ENCODE peak calls at places on chromosomes 2 and 18, in five cellular contexts. One of them, this sample, is unnamed.

GRCh38 chr18:47191956-47192355 is 15.8 kb upstream of the IER3IP1 start:
- DNase-seq in neuronal stem cell: no peak
- DNase-seq in mesenchymal stem cell: peak; percentile 44
- DNase-seq in H1: no peak
- DNase-seq in trophoblast cell: no peak
- DNase-seq in this sample: no peak

GRCh38 chr2:70906022-70906421 is 29.7 kb upstream of the ATP6V1B1 start:
- DNase-seq in mesenchymal stem cell: no peak
- DNase-seq in neuronal stem cell: no peak
- DNase-seq in trophoblast cell: no peak
- DNase-seq in H1: no peak
- DNase-seq in this sample: no peak

GRCh38 chr2:240449764-240450531 is 14.5 kb downstream of the GPC1 start:
- DNase-seq in trophoblast cell: peak; percentile 78
- DNase-seq in H1: no peak
- DNase-seq in mesenchymal stem cell: peak; percentile 39
- DNase-seq in neuronal stem cell: no peak
- DNase-seq in this sample: no peak

GRCh38 chr2:1544478-1545069 is 131.3 kb downstream of the TPO start:
- DNase-seq in H1: no peak
- DNase-seq in trophoblast cell: peak; percentile 63
- DNase-seq in mesenchymal stem cell: peak; percentile 27
- DNase-seq in neuronal stem cell: no peak
- DNase-seq in this sample: no peak

GRCh38 chr2:240333985-240334384 is 101.5 kb upstream of the GPC1 start:
- DNase-seq in trophoblast cell: no peak
- DNase-seq in mesenchymal stem cell: no peak
- DNase-seq in neuronal stem cell: no peak
- DNase-seq in H1: no peak
- DNase-seq in this sample: no peak

GRCh38 chr2:191318729-191319078 is 73.5 kb downstream of the MYO1B start:
- DNase-seq in trophoblast cell: peak; percentile 53
- DNase-seq in mesenchymal stem cell: peak; percentile 86
- DNase-seq in neuronal stem cell: peak; percentile 31
- DNase-seq in H1: no peak
- DNase-seq in this sample: peak; percentile 68

GRCh38 chr18:3164381-3164780 is 55.4 kb downstream of the MYOM1 start:
- DNase-seq in mesenchymal stem cell: no peak
- DNase-seq in trophoblast cell: no peak
- DNase-seq in H1: no peak
- DNase-seq in neuronal stem cell: no peak
- DNase-seq in this sample: no peak

GRCh38 chr2:152198499-152198898 is 22.9 kb upstream of the STAM2 start:
- DNase-seq in trophoblast cell: no peak
- DNase-seq in H1: no peak
- DNase-seq in neuronal stem cell: no peak
- DNase-seq in mesenchymal stem cell: no peak
- DNase-seq in this sample: peak; percentile 27

GRCh38 chr2:20582600-20583221 is 68.2 kb downstream of the HS1BP3 start:
- DNase-seq in trophoblast cell: no peak
- DNase-seq in neuronal stem cell: no peak
- DNase-seq in mesenchymal stem cell: no peak
- DNase-seq in H1: no peak
- DNase-seq in this sample: no peak

GRCh38 chr2:129481306-129482219 is 497.9 kb upstream of the RAB6C start:
- DNase-seq in trophoblast cell: no peak
- DNase-seq in neuronal stem cell: no peak
- DNase-seq in mesenchymal stem cell: no peak
- DNase-seq in H1: no peak
- DNase-seq in this sample: no peak

GRCh38 chr2:185219981-185220380 is 518.6 kb upstream of the FSIP2 start:
- DNase-seq in H1: no peak
- DNase-seq in trophoblast cell: peak; percentile 89
- DNase-seq in neuronal stem cell: no peak
- DNase-seq in mesenchymal stem cell: peak; percentile 19
- DNase-seq in this sample: no peak

GRCh38 chr2:48560546-48561209 is 30.7 kb downstream of the STON1 start:
- DNase-seq in H1: no peak
- DNase-seq in trophoblast cell: no peak
- DNase-seq in mesenchymal stem cell: no peak
- DNase-seq in neuronal stem cell: no peak
- DNase-seq in this sample: peak; percentile 39

GRCh38 chr2:10400568-10400977 is 47.6 kb downstream of the ODC1 start:
- DNase-seq in neuronal stem cell: no peak
- DNase-seq in trophoblast cell: peak; percentile 32
- DNase-seq in mesenchymal stem cell: no peak
- DNase-seq in H1: no peak
- DNase-seq in this sample: no peak

GRCh38 chr2:47344890-47345583 is 57.9 kb upstream of the MSH2 start:
- DNase-seq in neuronal stem cell: peak; percentile 92
- DNase-seq in trophoblast cell: peak; percentile 55
- DNase-seq in mesenchymal stem cell: peak; percentile 71
- DNase-seq in H1: peak; percentile 96
- DNase-seq in this sample: peak; percentile 99

GRCh38 chr2:172046866-172047265 is 38.4 kb upstream of the DLX1 start:
- DNase-seq in H1: no peak
- DNase-seq in trophoblast cell: peak; percentile 23
- DNase-seq in mesenchymal stem cell: no peak
- DNase-seq in neuronal stem cell: no peak
- DNase-seq in this sample: no peak

GRCh38 chr2:239801404-239802100 is 223.6 kb downstream of the NDUFA10 start:
- DNase-seq in neuronal stem cell: no peak
- DNase-seq in trophoblast cell: no peak
- DNase-seq in mesenchymal stem cell: no peak
- DNase-seq in H1: no peak
- DNase-seq in this sample: peak; percentile 20

GRCh38 chr18:37244618-37245017 is 321.0 kb downstream of the CELF4 start:
- DNase-seq in H1: no peak
- DNase-seq in mesenchymal stem cell: no peak
- DNase-seq in trophoblast cell: no peak
- DNase-seq in neuronal stem cell: no peak
- DNase-seq in this sample: no peak

DNA sequence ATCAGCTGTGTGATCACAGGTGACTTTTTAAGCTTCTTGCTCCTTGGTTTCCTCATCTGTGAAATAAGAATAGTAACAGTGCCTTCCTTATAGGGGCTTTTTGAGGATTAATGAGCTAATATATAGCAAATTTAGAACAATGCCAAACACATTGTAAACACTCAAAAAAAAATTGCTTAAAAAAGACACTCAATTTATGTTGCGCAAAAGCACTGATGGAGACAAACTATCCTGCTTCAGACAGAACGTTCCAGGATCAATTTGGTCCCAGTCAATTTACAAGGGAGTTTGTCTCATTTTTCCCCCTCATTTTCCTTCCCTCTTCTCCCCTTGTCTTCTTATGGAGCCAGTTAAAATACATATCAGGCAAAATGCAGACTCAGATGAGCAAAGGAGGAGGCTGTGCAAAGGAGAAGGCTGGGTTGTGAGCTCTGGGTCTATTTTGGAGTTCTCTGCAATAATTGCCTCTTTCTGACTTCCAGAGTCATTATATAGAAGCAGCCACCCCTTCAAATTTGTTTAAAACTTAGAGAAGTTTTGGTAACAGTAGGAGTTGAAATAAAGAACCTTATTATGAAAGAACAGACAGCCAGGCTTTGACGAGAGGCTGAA is 83.7 kb downstream of the SOCS6 start:
- DNase-seq in trophoblast cell: no peak
- DNase-seq in H1: no peak
- DNase-seq in mesenchymal stem cell: no peak
- DNase-seq in neuronal stem cell: no peak
- DNase-seq in this sample: no peak
- H4K8ac ChIP-seq in trophoblast cell: no peak overlapping the region
- H4K8ac ChIP-seq in H1: no peak overlapping the region
- H4K8ac ChIP-seq in mesenchymal stem cell: no peak overlapping the region
- H4K8ac ChIP-seq in neuronal stem cell: no peak overlapping the region
- H4K8ac ChIP-seq in this sample: no peak overlapping the region

DNA sequence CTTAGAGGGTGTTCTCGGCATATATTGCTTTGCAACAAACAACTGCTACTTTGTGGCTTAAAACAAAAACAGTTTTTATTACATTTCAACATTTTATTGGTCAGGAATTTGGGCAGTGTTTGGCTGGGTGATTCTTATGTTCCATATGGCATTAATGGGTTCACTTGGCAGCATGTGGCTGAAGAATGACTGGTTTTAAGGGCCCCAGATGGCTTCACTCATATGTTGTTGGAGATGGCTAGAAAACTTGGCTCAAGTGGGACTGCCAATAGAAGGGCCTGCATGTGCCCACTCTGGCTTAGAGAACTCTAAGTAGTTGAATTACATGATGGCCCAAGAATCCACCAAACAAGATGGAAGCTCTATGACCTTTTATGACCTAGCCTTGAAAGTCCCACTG is 86.1 kb downstream of the FASTKD2 start:
- DNase-seq in H1: no peak
- DNase-seq in neuronal stem cell: no peak
- DNase-seq in trophoblast cell: no peak
- DNase-seq in mesenchymal stem cell: no peak
- DNase-seq in this sample: no peak
- H2BK12ac ChIP-seq in H1: no peak overlapping the region
- H2BK12ac ChIP-seq in neuronal stem cell: no peak overlapping the region
- H2BK12ac ChIP-seq in trophoblast cell: no peak overlapping the region
- H2BK12ac ChIP-seq in mesenchymal stem cell: no peak overlapping the region
- H2BK12ac ChIP-seq in this sample: no peak overlapping the region

GRCh38 chr18:71808576-71808975 is 735.6 kb downstream of the CBLN2 start:
- DNase-seq in neuronal stem cell: no peak
- DNase-seq in H1: no peak
- DNase-seq in mesenchymal stem cell: no peak
- DNase-seq in trophoblast cell: no peak
- DNase-seq in this sample: no peak
- H2AFZ ChIP-seq in neuronal stem cell: no peak overlapping the region
- H2AFZ ChIP-seq in H1: no peak overlapping the region
- H2AFZ ChIP-seq in mesenchymal stem cell: no peak overlapping the region
- H2AFZ ChIP-seq in trophoblast cell: no peak overlapping the region
- H2AFZ ChIP-seq in this sample: no peak overlapping the region

DNA sequence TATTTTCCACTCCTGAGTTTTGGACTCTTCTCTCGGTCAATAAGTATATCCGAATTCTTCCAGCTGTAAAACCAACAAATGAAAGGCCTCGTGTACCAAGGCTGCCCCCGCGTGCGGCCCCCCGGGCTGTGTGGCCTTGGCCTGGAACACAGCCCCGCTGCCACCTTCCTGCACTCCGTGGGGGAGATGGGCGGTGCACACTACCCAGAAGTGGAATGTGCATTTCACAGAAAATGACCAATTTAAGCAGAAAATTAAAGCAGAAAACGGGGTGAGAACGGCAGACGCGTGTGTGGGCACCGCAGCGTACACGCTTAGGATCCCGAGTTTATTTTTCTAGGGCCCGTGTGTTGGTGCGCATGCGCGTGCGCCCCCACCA is 34.4 kb upstream of the ZNF516 start:
- DNase-seq in neuronal stem cell: no peak
- DNase-seq in trophoblast cell: no peak
- DNase-seq in H1: no peak
- DNase-seq in mesenchymal stem cell: no peak
- DNase-seq in this sample: no peak
- H4K8ac ChIP-seq in neuronal stem cell: no peak overlapping the region
- H4K8ac ChIP-seq in trophoblast cell: no peak overlapping the region
- H4K8ac ChIP-seq in H1: no peak overlapping the region
- H4K8ac ChIP-seq in mesenchymal stem cell: peak overlapping the region; percentile 4
- H4K8ac ChIP-seq in this sample: no peak overlapping the region

GRCh38 chr2:43708891-43709290 is 32.7 kb upstream of the C1GALT1C1L start:
- DNase-seq in H1: no peak
- DNase-seq in mesenchymal stem cell: no peak
- DNase-seq in trophoblast cell: no peak
- DNase-seq in neuronal stem cell: no peak
- DNase-seq in this sample: no peak
- H2BK12ac ChIP-seq in H1: no peak overlapping the region
- H2BK12ac ChIP-seq in mesenchymal stem cell: no peak overlapping the region
- H2BK12ac ChIP-seq in trophoblast cell: no peak overlapping the region
- H2BK12ac ChIP-seq in neuronal stem cell: no peak overlapping the region
- H2BK12ac ChIP-seq in this sample: no peak overlapping the region

GRCh38 chr2:78992807-78993517 is 32.5 kb upstream of the REG3G start:
- DNase-seq in mesenchymal stem cell: no peak
- DNase-seq in neuronal stem cell: no peak
- DNase-seq in trophoblast cell: no peak
- DNase-seq in H1: peak; percentile 33
- DNase-seq in this sample: peak; percentile 88
- H2AFZ ChIP-seq in mesenchymal stem cell: no peak overlapping the region
- H2AFZ ChIP-seq in neuronal stem cell: peak overlapping the region; percentile 53
- H2AFZ ChIP-seq in trophoblast cell: no peak overlapping the region
- H2AFZ ChIP-seq in H1: peak overlapping the region; percentile 84
- H2AFZ ChIP-seq in this sample: no peak overlapping the region